ENCODE peak calls at places on chromosomes 6 and 20, in six cellular contexts. S is RWPE1, T is A172, P is GM12892, D is amygdala, N is Caco-2. X is an unnamed sample.

GRCh38 chr6:4466260-4466659 is 309.9 kb upstream of the CDYL start:
- DNase-seq in P (no peak), T (peak; percentile 26), S (no peak), N (no peak), D (no peak), X (peak; percentile 58)

GRCh38 chr20:44287272-44288097 is 23.5 kb downstream of the FITM2 start:
- DNase-seq in P (no peak), D (no peak), N (no peak), T (no peak), S (no peak), X (peak; percentile 39)

GRCh38 chr20:21325296-21325695 is 22.2 kb downstream of the XRN2 start:
- DNase-seq in N (no peak), S (no peak), D (no peak), P (no peak), T (no peak), X (peak; percentile 34)

GRCh38 chr6:53987527-53987888 is 123.7 kb upstream of the MLIP start:
- DNase-seq in T (no peak), D (no peak), S (no peak), N (no peak), P (no peak), X (no peak)

GRCh38 chr6:118280210-118280609 is 267.9 kb upstream of the PLN start:
- DNase-seq in T (no peak), D (no peak), N (no peak), P (peak; percentile 4), S (no peak), X (peak; percentile 50)

GRCh38 chr6:28525496-28526039 is at the start of gene GPX5:
- DNase-seq in P (no peak), S (no peak), N (no peak), D (no peak), T (peak; percentile 31), X (no peak)

GRCh38 chr20:6450841-6451240 is 316.6 kb upstream of the BMP2 start:
- DNase-seq in P (no peak), N (no peak), D (no peak), T (no peak), S (no peak), X (no peak)

GRCh38 chr6:154341876-154342275 is 14.7 kb downstream of the IPCEF1 start:
- DNase-seq in P (no peak), D (no peak), N (no peak), T (no peak), S (peak; percentile 14), X (no peak)

X was measured in choroid plexus epithelial cell.